ENCODE peak calls at places on chromosome 16, in seven cellular contexts. Z, Q, V, M, S, L and T are unnamed samples.

GRCh38 chr16:35516551-35516950 is 2057.1 kb downstream of the TP53TG3F start:
- DNase-seq in Z (no peak), Q (no peak), V (no peak), M (no peak), S (no peak), L (no peak), T (no peak)

GRCh38 chr16:21663889-21664647 is at the start of gene OTOA:
- DNase-seq in Z (peak), Q (no peak), V (no peak), M (no peak), S (peak), L (peak), T (no peak)

GRCh38 chr16:85460252-85460982 is 152.7 kb upstream of the GSE1 start:
- DNase-seq in Z (no peak), Q (no peak), V (no peak), M (peak), S (no peak), L (no peak), T (no peak)

GRCh38 chr16:47523342-47524006 is 62.3 kb downstream of the PHKB start:
- DNase-seq in Z (no peak), Q (no peak), V (no peak), M (no peak), S (peak), L (no peak), T (no peak)

GRCh38 chr16:63422633-63423032 is 1386.4 kb upstream of the CDH8 start:
- DNase-seq in Z (no peak), Q (no peak), V (no peak), M (no peak), S (no peak), L (no peak), T (no peak)

GRCh38 chr16:78675312-78675711 is 575.9 kb downstream of the WWOX start:
- DNase-seq in Z (no peak), Q (peak), V (no peak), M (peak), S (no peak), L (no peak), T (no peak)

GRCh38 chr16:1323296-1324239 is 9.9 kb upstream of the BAIAP3 start:
- DNase-seq in Z (no peak), Q (no peak), V (no peak), M (no peak), S (no peak), L (no peak), T (no peak)

GRCh38 chr16:52552643-52553042 is 5.7 kb upstream of the TOX3 start:
- DNase-seq in Z (no peak), Q (no peak), V (peak), M (no peak), S (no peak), L (no peak), T (peak)

GRCh38 chr16:16797239-16797638 is 418.3 kb downstream of the NPIPA7 start:
- DNase-seq in Z (no peak), Q (no peak), V (peak), M (no peak), S (peak), L (no peak), T (no peak)

GRCh38 chr16:84839956-84840355 is 20.2 kb downstream of the CRISPLD2 start:
- DNase-seq in Z (no peak), Q (peak), V (no peak), M (peak), S (peak), L (no peak), T (no peak)

GRCh38 chr16:56910654-56911539 is 21.0 kb upstream of the HERPUD1 start:
- DNase-seq in Z (no peak), Q (peak), V (no peak), M (peak), S (peak), L (no peak), T (peak)

GRCh38 chr16:10949424-10949970 is 5.1 kb downstream of the CLEC16A start:
- DNase-seq in Z (peak), Q (no peak), V (no peak), M (no peak), S (peak), L (peak), T (no peak)

GRCh38 chr16:15593235-15593634 is 49.7 kb downstream of the MARF1 start:
- DNase-seq in Z (no peak), Q (no peak), V (no peak), M (no peak), S (no peak), L (no peak), T (no peak)

GRCh38 chr16:75265911-75266701 is 14.7 kb upstream of the BCAR1 start:
- DNase-seq in Z (peak), Q (peak), V (peak), M (peak), S (peak), L (no peak), T (peak)

GRCh38 chr16:76176616-76177015 is 100.6 kb upstream of the CNTNAP4 start:
- DNase-seq in Z (no peak), Q (no peak), V (no peak), M (no peak), S (no peak), L (no peak), T (no peak)

GRCh38 chr16:12317856-12318591 is 341.5 kb downstream of the SNX29 start:
- DNase-seq in Z (no peak), Q (no peak), V (no peak), M (no peak), S (no peak), L (no peak), T (peak)

GRCh38 chr16:84194470-84195200 is 3.7 kb downstream of the ADAD2 start:
- DNase-seq in Z (no peak), Q (no peak), V (no peak), M (no peak), S (no peak), L (no peak), T (no peak)

GRCh38 chr16:27311897-27312303 is 1.9 kb upstream of the IL4R start:
- DNase-seq in Z (no peak), Q (no peak), V (no peak), M (no peak), S (no peak), L (no peak), T (no peak)

GRCh38 chr16:30956601-30957455 is 726 bp upstream of the SETD1A start:
- DNase-seq in Z (peak), Q (peak), V (peak), M (peak), S (peak), L (no peak), T (peak)

GRCh38 chr16:79607587-79607986 is 7.0 kb upstream of the MAF start:
- DNase-seq in Z (no peak), Q (peak), V (no peak), M (peak), S (peak), L (no peak), T (no peak)

GRCh38 chr16:80317132-80318098 is 223.4 kb upstream of the DYNLRB2 start:
- DNase-seq in Z (peak), Q (peak), V (no peak), M (peak), S (peak), L (no peak), T (peak)

GRCh38 chr16:8846401-8846932 is 22.3 kb downstream of the CARHSP1 start:
- DNase-seq in Z (peak), Q (no peak), V (no peak), M (no peak), S (no peak), L (no peak), T (no peak)

GRCh38 chr16:9443864-9444263 is 352.4 kb downstream of the HAPSTR1 start:
- DNase-seq in Z (no peak), Q (no peak), V (no peak), M (no peak), S (no peak), L (no peak), T (no peak)

GRCh38 chr16:58306327-58306726 is 11.5 kb upstream of the PRSS54 start:
- DNase-seq in Z (no peak), Q (peak), V (no peak), M (peak), S (no peak), L (no peak), T (peak)

GRCh38 chr16:28317040-28317880 is 24.9 kb downstream of the SBK1 start:
- DNase-seq in Z (peak), Q (peak), V (peak), M (peak), S (peak), L (no peak), T (peak)

GRCh38 chr16:48523415-48524204 is 86.4 kb downstream of the N4BP1 start:
- DNase-seq in Z (no peak), Q (no peak), V (no peak), M (no peak), S (no peak), L (no peak), T (no peak)

GRCh38 chr16:28063047-28063521 is 430 bp downstream of the GSG1L start:
- DNase-seq in Z (no peak), Q (peak), V (no peak), M (peak), S (peak), L (no peak), T (no peak)

GRCh38 chr16:57995721-57996405 is 4.6 kb downstream of the ZNF319 start:
- DNase-seq in Z (no peak), Q (no peak), V (no peak), M (no peak), S (no peak), L (no peak), T (no peak)

GRCh38 chr16:83914091-83914710 is 15.3 kb downstream of the MLYCD start:
- DNase-seq in Z (no peak), Q (no peak), V (no peak), M (no peak), S (no peak), L (no peak), T (no peak)

GRCh38 chr16:57000271-57001025 is 11.1 kb downstream of the NLRC5 start:
- DNase-seq in Z (no peak), Q (peak), V (no peak), M (peak), S (no peak), L (no peak), T (no peak)

GRCh38 chr16:65772134-65772732 is 594.3 kb upstream of the CDH5 start:
- DNase-seq in Z (peak), Q (no peak), V (no peak), M (no peak), S (no peak), L (no peak), T (no peak)

GRCh38 chr16:53129281-53130192 is 74.7 kb downstream of the CHD9 start:
- DNase-seq in Z (no peak), Q (peak), V (no peak), M (peak), S (no peak), L (no peak), T (no peak)

GRCh38 chr16:85350146-85350728 is 238.0 kb upstream of the CIBAR2 start:
- DNase-seq in Z (no peak), Q (no peak), V (no peak), M (no peak), S (no peak), L (no peak), T (no peak)

DNA sequence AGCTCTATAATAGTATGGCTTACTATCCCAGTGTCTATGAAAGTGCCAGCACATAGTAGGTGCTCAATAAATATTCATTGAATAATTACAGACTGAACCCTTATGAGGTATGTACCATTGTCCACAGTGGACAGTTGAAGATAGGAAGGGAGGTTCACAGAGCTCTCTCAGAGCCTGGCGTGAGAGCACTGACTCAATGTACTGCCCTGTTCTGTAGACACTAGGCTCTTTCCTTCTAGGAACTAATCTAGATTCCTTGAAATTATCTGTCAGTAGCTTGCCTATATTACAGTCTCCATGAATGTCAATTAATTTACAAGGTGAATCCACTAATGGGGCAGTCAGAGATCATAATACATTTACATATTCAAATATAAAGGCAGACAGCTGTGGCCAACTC is 251.2 kb upstream of the SALL1 start:
- DNase-seq in Z (no peak), Q (no peak), V (no peak), M (no peak), S (no peak), L (no peak), T (no peak)
- H3K18ac ChIP-seq in Z (no peak), Q (no peak), V (no peak), M (no peak), S (no peak), L (no peak), T (no peak)

DNA sequence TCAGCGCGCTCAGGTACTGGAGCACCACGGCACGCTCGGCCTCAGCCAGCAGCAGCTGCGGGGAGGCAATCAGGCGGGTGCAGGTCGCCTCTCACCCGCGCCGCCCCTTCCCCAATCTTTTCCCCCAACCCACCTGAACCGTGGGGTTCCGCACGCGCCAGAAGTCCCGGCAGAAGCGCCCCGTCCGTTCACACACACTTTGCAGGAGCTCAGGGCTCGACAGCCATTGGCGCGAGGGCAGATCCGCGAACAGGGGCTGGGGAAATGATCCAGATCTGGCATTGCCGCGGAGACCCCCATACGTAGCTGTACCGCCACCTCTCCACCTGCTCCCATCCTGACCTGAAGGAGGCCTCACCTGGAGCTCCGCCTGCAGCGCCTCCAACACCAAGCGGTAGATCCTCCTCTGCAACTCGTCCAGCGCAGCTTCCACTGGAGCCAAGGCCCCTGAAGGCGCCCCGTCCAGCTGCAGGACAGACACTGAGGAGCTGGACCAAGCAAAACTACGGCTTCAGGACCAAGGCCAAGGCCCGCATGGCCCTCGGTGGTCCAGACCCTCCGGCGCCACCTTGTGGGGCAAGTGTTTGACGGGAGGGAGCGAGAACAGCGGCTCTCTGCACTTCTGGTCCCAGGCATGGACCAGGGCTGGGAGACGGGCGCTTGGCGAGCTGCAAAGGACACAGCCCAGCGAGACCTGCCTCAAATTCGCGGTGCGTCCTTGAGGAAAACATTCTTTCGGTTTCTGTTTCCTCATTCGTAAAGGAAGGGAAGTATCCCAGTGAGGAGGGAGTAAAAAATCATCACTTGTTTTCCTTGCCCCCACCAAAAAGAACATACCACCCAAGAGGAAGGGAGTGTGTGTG is 1.5 kb upstream of the MATCAP1 start:
- DNase-seq in Z (peak), Q (peak), V (peak), M (peak), S (peak), L (peak), T (peak)
- H3K4me2 ChIP-seq in Z (peak), Q (peak), V (peak), M (no peak), S (no peak), L (peak), T (peak)

GRCh38 chr16:4246777-4247476 is 5.0 kb upstream of the SRL start:
- DNase-seq in Z (no peak), Q (no peak), V (no peak), M (no peak), S (no peak), L (no peak), T (no peak)
- H4K8ac ChIP-seq in Z (no peak), Q (no peak), V (no peak), M (no peak), S (no peak), L (no peak), T (no peak)

GRCh38 chr16:89341274-89341673 is 123.8 kb downstream of the ZNF778 start:
- DNase-seq in Z (no peak), Q (no peak), V (no peak), M (no peak), S (no peak), L (no peak), T (no peak)

GRCh38 chr16:89344846-89345577 is 127.5 kb downstream of the ZNF778 start:
- DNase-seq in Z (no peak), Q (no peak), V (no peak), M (no peak), S (no peak), L (no peak), T (no peak)

GRCh38 chr16:89343501-89344291 is 126.2 kb downstream of the ZNF778 start:
- DNase-seq in Z (no peak), Q (peak), V (no peak), M (peak), S (no peak), L (no peak), T (peak)

GRCh38 chr16:89344314-89344828 is 126.9 kb downstream of the ZNF778 start:
- DNase-seq in Z (no peak), Q (no peak), V (no peak), M (no peak), S (no peak), L (no peak), T (no peak)

GRCh38 chr16:89341697-89342694 is 124.5 kb downstream of the ZNF778 start:
- DNase-seq in Z (no peak), Q (no peak), V (no peak), M (no peak), S (no peak), L (no peak), T (no peak)
- H3K18ac ChIP-seq in Z (no peak), Q (no peak), V (no peak), M (no peak), S (no peak), L (no peak), T (no peak)

GRCh38 chr16:81816351-81816750 is 37.3 kb downstream of the PLCG2 start:
- DNase-seq in Z (no peak), Q (no peak), V (no peak), M (no peak), S (no peak), L (no peak), T (no peak)

GRCh38 chr16:81817296-81817695 is 38.2 kb downstream of the PLCG2 start:
- DNase-seq in Z (no peak), Q (no peak), V (no peak), M (no peak), S (no peak), L (no peak), T (no peak)

GRCh38 chr16:81816793-81817210 is 37.7 kb downstream of the PLCG2 start:
- DNase-seq in Z (no peak), Q (no peak), V (no peak), M (no peak), S (no peak), L (no peak), T (no peak)

GRCh38 chr16:81818514-81819304 is 39.6 kb downstream of the PLCG2 start:
- DNase-seq in Z (no peak), Q (no peak), V (no peak), M (no peak), S (no peak), L (no peak), T (no peak)

GRCh38 chr16:81817789-81818304 is 38.8 kb downstream of the PLCG2 start:
- DNase-seq in Z (no peak), Q (no peak), V (no peak), M (no peak), S (no peak), L (no peak), T (no peak)
- H3K4me2 ChIP-seq in Z (no peak), Q (no peak), V (no peak), M (no peak), S (no peak), L (no peak), T (no peak)

GRCh38 chr16:73067671-73068545 is 20.0 kb upstream of the ZFHX3 start:
- DNase-seq in Z (no peak), Q (no peak), V (no peak), M (no peak), S (no peak), L (no peak), T (no peak)
- H4K8ac ChIP-seq in Z (no peak), Q (peak), V (no peak), M (peak), S (no peak), L (no peak), T (no peak)

GRCh38 chr16:86585821-86586611 is 7.7 kb downstream of the FOXL1 start:
- DNase-seq in Z (no peak), Q (peak), V (no peak), M (peak), S (no peak), L (no peak), T (no peak)

GRCh38 chr16:86584071-86584685 is 5.8 kb downstream of the FOXL1 start:
- DNase-seq in Z (no peak), Q (no peak), V (no peak), M (no peak), S (no peak), L (no peak), T (no peak)

GRCh38 chr16:86584726-86585721 is 6.7 kb downstream of the FOXL1 start:
- DNase-seq in Z (no peak), Q (no peak), V (no peak), M (no peak), S (no peak), L (no peak), T (no peak)

GRCh38 chr16:86590501-86591144 is 12.3 kb downstream of the FOXL1 start:
- DNase-seq in Z (no peak), Q (peak), V (no peak), M (peak), S (no peak), L (no peak), T (no peak)

DNA sequence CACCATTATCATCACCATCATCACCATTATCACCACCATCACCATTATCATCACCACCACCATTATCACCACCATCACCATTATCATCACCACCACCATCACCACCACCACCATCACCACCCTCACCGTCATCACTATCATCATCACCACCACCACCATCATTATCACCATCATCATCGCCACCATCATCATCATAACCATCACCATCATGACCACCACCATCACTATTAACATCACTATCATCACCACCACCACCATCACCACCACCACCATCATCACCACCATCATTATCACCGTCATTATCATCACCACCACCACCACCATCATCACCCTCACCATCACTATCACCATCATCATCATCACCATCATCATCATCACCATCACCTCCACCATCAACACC is 9.1 kb downstream of the FOXL1 start:
- DNase-seq in Z (no peak), Q (no peak), V (no peak), M (no peak), S (no peak), L (no peak), T (no peak)
- H3K18ac ChIP-seq in Z (no peak), Q (no peak), V (no peak), M (no peak), S (no peak), L (no peak), T (no peak)

DNA sequence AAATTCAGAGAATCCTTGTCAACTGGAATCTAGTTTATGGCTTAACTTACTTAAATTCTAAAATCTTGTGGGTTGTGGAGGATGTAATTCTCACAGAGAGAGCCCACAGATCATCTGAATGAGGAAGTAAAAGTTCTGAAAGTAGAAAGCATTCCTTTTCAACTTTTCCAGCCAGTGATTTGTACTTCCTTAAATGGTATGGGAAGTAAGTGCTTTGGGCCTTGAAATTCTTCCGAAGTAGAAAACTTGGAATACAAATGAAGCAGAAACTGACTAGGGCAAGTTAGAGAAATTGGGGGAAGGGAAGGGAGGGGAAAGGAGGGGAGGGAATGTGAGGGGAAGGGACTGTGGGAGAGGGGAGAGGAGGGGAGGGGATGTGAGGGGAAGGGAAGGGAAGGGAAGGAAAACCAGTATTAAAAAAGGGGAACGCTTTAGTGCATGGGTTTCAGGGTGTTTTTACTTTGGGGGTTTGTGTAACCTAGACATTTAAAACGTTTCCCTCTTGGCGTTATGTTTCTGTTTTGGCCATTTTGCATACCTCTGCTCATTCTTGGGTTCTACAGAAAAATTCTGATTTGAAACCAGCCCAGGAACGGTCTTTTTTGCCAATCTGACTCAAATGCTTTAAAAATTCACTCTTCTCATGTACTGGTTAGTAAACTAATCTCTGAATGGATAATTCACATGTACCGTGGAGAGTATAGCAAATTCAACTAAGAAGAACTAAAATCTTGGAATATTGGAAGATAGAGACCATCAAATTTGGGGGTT is 15.5 kb upstream of the SNTB2 start:
- DNase-seq in Z (no peak), Q (peak), V (no peak), M (peak), S (peak), L (no peak), T (peak)
- H3K4me2 ChIP-seq in Z (no peak), Q (peak), V (no peak), M (peak), S (no peak), L (no peak), T (no peak)